ENCODE peak calls at places on chromosomes 3 and 15, in seven cellular contexts. One of them, this sample, is unnamed.
A peak's percentile ranks its signal among the peaks of the same experiment; 100 is the strongest.

GRCh38 chr3:144553301-144553700 is 581.7 kb downstream of the DIPK2A start:
- DNase-seq in HL-60: no peak
- DNase-seq in transverse colon: no peak
- DNase-seq in GM12891: no peak
- DNase-seq in breast epithelium: no peak
- DNase-seq in vagina: no peak
- DNase-seq in prostate gland: no peak
- DNase-seq in this sample: no peak

GRCh38 chr15:98505611-98506031 is 142.7 kb upstream of the IGF1R start:
- DNase-seq in HL-60: peak; percentile 58
- DNase-seq in transverse colon: no peak
- DNase-seq in GM12891: no peak
- DNase-seq in breast epithelium: no peak
- DNase-seq in vagina: no peak
- DNase-seq in prostate gland: peak; percentile 50
- DNase-seq in this sample: no peak

GRCh38 chr15:61138151-61138550 is 91.0 kb downstream of the RORA start:
- DNase-seq in HL-60: no peak
- DNase-seq in transverse colon: no peak
- DNase-seq in GM12891: no peak
- DNase-seq in breast epithelium: no peak
- DNase-seq in vagina: no peak
- DNase-seq in prostate gland: no peak
- DNase-seq in this sample: no peak

GRCh38 chr15:29822685-29823459 is 604 bp upstream of the TJP1 start:
- DNase-seq in HL-60: no peak
- DNase-seq in transverse colon: peak; percentile 72
- DNase-seq in GM12891: no peak
- DNase-seq in breast epithelium: peak; percentile 71
- DNase-seq in vagina: no peak
- DNase-seq in prostate gland: peak; percentile 57
- DNase-seq in this sample: peak; percentile 87

GRCh38 chr3:194212021-194212868 is 76.3 kb downstream of the HES1 start:
- DNase-seq in HL-60: no peak
- DNase-seq in transverse colon: no peak
- DNase-seq in GM12891: no peak
- DNase-seq in breast epithelium: no peak
- DNase-seq in vagina: no peak
- DNase-seq in prostate gland: no peak
- DNase-seq in this sample: peak; percentile 74

GRCh38 chr3:141632779-141633374 is 105.2 kb upstream of the RNF7 start:
- DNase-seq in HL-60: no peak
- DNase-seq in transverse colon: no peak
- DNase-seq in GM12891: no peak
- DNase-seq in breast epithelium: no peak
- DNase-seq in vagina: no peak
- DNase-seq in prostate gland: no peak
- DNase-seq in this sample: no peak

GRCh38 chr3:10356461-10356897 is 35.6 kb upstream of the SEC13 start:
- DNase-seq in HL-60: no peak
- DNase-seq in transverse colon: no peak
- DNase-seq in GM12891: no peak
- DNase-seq in breast epithelium: no peak
- DNase-seq in vagina: no peak
- DNase-seq in prostate gland: no peak
- DNase-seq in this sample: no peak

GRCh38 chr3:48852151-48852550 is 4.5 kb upstream of the PRKAR2A start:
- DNase-seq in HL-60: peak; percentile 51
- DNase-seq in transverse colon: no peak
- DNase-seq in GM12891: no peak
- DNase-seq in breast epithelium: peak; percentile 17
- DNase-seq in vagina: no peak
- DNase-seq in prostate gland: no peak
- DNase-seq in this sample: no peak

GRCh38 chr3:45914362-45915077 is 28.2 kb downstream of the CCR9 start:
- DNase-seq in HL-60: no peak
- DNase-seq in transverse colon: no peak
- DNase-seq in GM12891: no peak
- DNase-seq in breast epithelium: no peak
- DNase-seq in vagina: no peak
- DNase-seq in prostate gland: no peak
- DNase-seq in this sample: no peak

GRCh38 chr3:24017305-24017704 is 72.2 kb downstream of the NR1D2 start:
- DNase-seq in HL-60: no peak
- DNase-seq in transverse colon: no peak
- DNase-seq in GM12891: no peak
- DNase-seq in breast epithelium: no peak
- DNase-seq in vagina: no peak
- DNase-seq in prostate gland: no peak
- DNase-seq in this sample: no peak

GRCh38 chr3:18747383-18747782 is 322.2 kb upstream of the SATB1 start:
- DNase-seq in HL-60: peak; percentile 60
- DNase-seq in transverse colon: peak; percentile 34
- DNase-seq in GM12891: no peak
- DNase-seq in breast epithelium: no peak
- DNase-seq in vagina: no peak
- DNase-seq in prostate gland: no peak
- DNase-seq in this sample: no peak

GRCh38 chr15:37135225-37135624 is 34.9 kb upstream of the MEIS2 start:
- DNase-seq in HL-60: no peak
- DNase-seq in transverse colon: no peak
- DNase-seq in GM12891: no peak
- DNase-seq in breast epithelium: no peak
- DNase-seq in vagina: no peak
- DNase-seq in prostate gland: no peak
- DNase-seq in this sample: peak; percentile 36

GRCh38 chr3:152270145-152270870 is 1.6 kb downstream of the MBNL1 start:
- DNase-seq in HL-60: no peak
- DNase-seq in transverse colon: no peak
- DNase-seq in GM12891: no peak
- DNase-seq in breast epithelium: no peak
- DNase-seq in vagina: no peak
- DNase-seq in prostate gland: peak; percentile 31
- DNase-seq in this sample: peak; percentile 51

GRCh38 chr3:136831461-136831860 is 12.5 kb downstream of the SLC35G2 start:
- DNase-seq in HL-60: no peak
- DNase-seq in transverse colon: no peak
- DNase-seq in GM12891: no peak
- DNase-seq in breast epithelium: no peak
- DNase-seq in vagina: no peak
- DNase-seq in prostate gland: no peak
- DNase-seq in this sample: no peak

GRCh38 chr3:66338927-66339326 is 118.1 kb downstream of the SLC25A26 start:
- DNase-seq in HL-60: no peak
- DNase-seq in transverse colon: no peak
- DNase-seq in GM12891: no peak
- DNase-seq in breast epithelium: no peak
- DNase-seq in vagina: no peak
- DNase-seq in prostate gland: no peak
- DNase-seq in this sample: peak; percentile 66

GRCh38 chr3:54870423-54870822 is 57.4 kb downstream of the LRTM1 start:
- DNase-seq in HL-60: no peak
- DNase-seq in transverse colon: no peak
- DNase-seq in GM12891: no peak
- DNase-seq in breast epithelium: no peak
- DNase-seq in vagina: no peak
- DNase-seq in prostate gland: peak; percentile 19
- DNase-seq in this sample: no peak

GRCh38 chr3:25038907-25039306 is 389.2 kb upstream of the RARB start:
- DNase-seq in HL-60: no peak
- DNase-seq in transverse colon: no peak
- DNase-seq in GM12891: no peak
- DNase-seq in breast epithelium: no peak
- DNase-seq in vagina: no peak
- DNase-seq in prostate gland: no peak
- DNase-seq in this sample: no peak

GRCh38 chr3:12506201-12506600 is 21.9 kb downstream of the TSEN2 start:
- DNase-seq in HL-60: no peak
- DNase-seq in transverse colon: no peak
- DNase-seq in GM12891: no peak
- DNase-seq in breast epithelium: no peak
- DNase-seq in vagina: no peak
- DNase-seq in prostate gland: no peak
- DNase-seq in this sample: no peak

GRCh38 chr3:12508316-12508715 is 24.0 kb downstream of the TSEN2 start:
- DNase-seq in HL-60: no peak
- DNase-seq in transverse colon: peak; percentile 20
- DNase-seq in GM12891: no peak
- DNase-seq in breast epithelium: no peak
- DNase-seq in vagina: no peak
- DNase-seq in prostate gland: no peak
- DNase-seq in this sample: peak; percentile 76

GRCh38 chr3:12503126-12503952 is 19.1 kb downstream of the TSEN2 start:
- DNase-seq in HL-60: peak; percentile 73
- DNase-seq in transverse colon: no peak
- DNase-seq in GM12891: no peak
- DNase-seq in breast epithelium: no peak
- DNase-seq in vagina: no peak
- DNase-seq in prostate gland: no peak
- DNase-seq in this sample: no peak

GRCh38 chr3:12509466-12509865 is 25.2 kb downstream of the TSEN2 start:
- DNase-seq in HL-60: no peak
- DNase-seq in transverse colon: no peak
- DNase-seq in GM12891: no peak
- DNase-seq in breast epithelium: no peak
- DNase-seq in vagina: no peak
- DNase-seq in prostate gland: no peak
- DNase-seq in this sample: no peak

GRCh38 chr3:12507871-12508281 is 23.6 kb downstream of the TSEN2 start:
- DNase-seq in HL-60: no peak
- DNase-seq in transverse colon: no peak
- DNase-seq in GM12891: no peak
- DNase-seq in breast epithelium: no peak
- DNase-seq in vagina: no peak
- DNase-seq in prostate gland: no peak
- DNase-seq in this sample: peak; percentile 39
- TF ChIP-seq POLR2AphosphoS5 in HL-60: no peak
- TF ChIP-seq POLR2AphosphoS5 in transverse colon: no peak
- TF ChIP-seq POLR2AphosphoS5 in GM12891: no peak
- TF ChIP-seq POLR2AphosphoS5 in breast epithelium: no peak
- TF ChIP-seq POLR2AphosphoS5 in vagina: peak; percentile 45
- TF ChIP-seq POLR2AphosphoS5 in prostate gland: no peak
- TF ChIP-seq POLR2AphosphoS5 in this sample: no peak

DNA sequence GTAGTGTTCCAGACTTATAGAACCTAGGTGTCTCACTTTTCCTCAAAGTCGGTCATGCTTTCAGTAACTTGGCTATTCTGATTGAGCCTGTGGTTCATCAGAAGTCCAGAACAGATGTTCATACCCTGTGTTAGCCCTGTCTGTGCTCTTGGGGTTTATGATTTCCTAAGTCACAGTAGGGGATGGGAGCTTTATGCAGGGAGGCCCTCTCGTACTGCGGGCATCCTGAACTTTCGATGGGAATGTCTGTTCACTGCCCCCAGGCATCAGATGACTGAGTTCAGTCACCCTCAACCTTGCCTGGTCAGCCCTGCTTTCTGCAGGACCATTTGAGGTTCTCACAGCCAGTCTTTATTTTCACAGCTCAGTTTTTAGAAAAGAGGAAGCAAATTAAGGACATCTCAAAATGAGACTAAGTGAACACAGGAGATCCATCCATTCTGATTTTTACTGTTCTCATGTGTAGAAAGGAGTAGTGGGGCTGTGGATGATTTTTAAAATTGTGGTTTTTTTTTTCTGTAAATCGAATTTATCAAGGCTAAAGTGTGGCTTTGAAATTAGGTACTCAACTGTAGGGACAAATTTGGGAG is 71.3 kb downstream of the CMTM8 start:
- DNase-seq in HL-60: no peak
- DNase-seq in transverse colon: no peak
- DNase-seq in GM12891: no peak
- DNase-seq in breast epithelium: no peak
- DNase-seq in vagina: no peak
- DNase-seq in prostate gland: no peak
- DNase-seq in this sample: no peak
- TF ChIP-seq POLR2AphosphoS5 in HL-60: no peak
- TF ChIP-seq POLR2AphosphoS5 in transverse colon: no peak
- TF ChIP-seq POLR2AphosphoS5 in GM12891: no peak
- TF ChIP-seq POLR2AphosphoS5 in breast epithelium: no peak
- TF ChIP-seq POLR2AphosphoS5 in vagina: no peak
- TF ChIP-seq POLR2AphosphoS5 in prostate gland: no peak
- TF ChIP-seq POLR2AphosphoS5 in this sample: no peak

GRCh38 chr15:26318689-26319088 is 454.2 kb downstream of the GABRB3 start:
- DNase-seq in HL-60: no peak
- DNase-seq in transverse colon: no peak
- DNase-seq in GM12891: no peak
- DNase-seq in breast epithelium: no peak
- DNase-seq in vagina: no peak
- DNase-seq in prostate gland: no peak
- DNase-seq in this sample: no peak
- TF ChIP-seq POLR2AphosphoS5 in HL-60: no peak
- TF ChIP-seq POLR2AphosphoS5 in transverse colon: no peak
- TF ChIP-seq POLR2AphosphoS5 in GM12891: no peak
- TF ChIP-seq POLR2AphosphoS5 in breast epithelium: no peak
- TF ChIP-seq POLR2AphosphoS5 in vagina: no peak
- TF ChIP-seq POLR2AphosphoS5 in prostate gland: no peak
- TF ChIP-seq POLR2AphosphoS5 in this sample: no peak

GRCh38 chr3:165549037-165549436 is 288.2 kb downstream of the BCHE start:
- DNase-seq in HL-60: no peak
- DNase-seq in transverse colon: no peak
- DNase-seq in GM12891: no peak
- DNase-seq in breast epithelium: no peak
- DNase-seq in vagina: no peak
- DNase-seq in prostate gland: no peak
- DNase-seq in this sample: no peak
- TF ChIP-seq POLR2AphosphoS5 in HL-60: no peak
- TF ChIP-seq POLR2AphosphoS5 in transverse colon: no peak
- TF ChIP-seq POLR2AphosphoS5 in GM12891: no peak
- TF ChIP-seq POLR2AphosphoS5 in breast epithelium: no peak
- TF ChIP-seq POLR2AphosphoS5 in vagina: no peak
- TF ChIP-seq POLR2AphosphoS5 in prostate gland: no peak
- TF ChIP-seq POLR2AphosphoS5 in this sample: no peak

DNA sequence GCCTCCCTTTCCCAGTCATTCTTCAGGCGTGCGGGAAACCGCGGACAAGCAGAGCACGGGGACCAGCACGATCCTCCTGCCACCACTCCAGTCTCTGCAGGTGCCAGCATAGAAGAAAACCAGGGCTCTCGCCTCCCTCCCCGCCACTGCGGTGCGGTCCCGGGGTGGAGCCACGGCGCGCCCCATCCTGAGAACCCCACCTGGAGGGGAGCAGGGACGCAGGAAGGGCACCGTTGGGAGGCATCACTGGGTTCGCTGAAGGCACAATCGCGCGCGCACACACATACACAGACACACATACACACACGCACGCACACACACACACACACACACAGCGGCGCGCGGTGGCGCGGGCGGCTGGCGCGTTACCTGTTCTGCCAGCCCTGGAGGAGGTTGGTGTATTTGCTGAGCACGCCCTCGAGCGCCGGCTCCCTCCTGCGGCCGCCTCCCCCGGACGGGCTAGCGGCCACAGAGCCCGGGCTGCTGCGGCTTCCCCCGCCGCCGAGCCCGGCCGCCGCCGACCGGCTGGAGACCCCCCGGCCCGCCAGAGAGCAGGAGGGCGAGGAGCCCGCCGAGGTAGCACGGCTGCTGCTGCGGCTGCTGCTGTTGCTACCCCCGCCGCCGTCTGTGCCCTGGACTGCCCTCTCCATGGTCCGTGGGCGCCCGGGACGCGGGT is 394 bp downstream of the OSBPL10 start:
- DNase-seq in HL-60: peak; percentile 28
- DNase-seq in transverse colon: peak; percentile 81
- DNase-seq in GM12891: peak; percentile 30
- DNase-seq in breast epithelium: peak; percentile 69
- DNase-seq in vagina: no peak
- DNase-seq in prostate gland: peak; percentile 78
- DNase-seq in this sample: peak; percentile 69
- TF ChIP-seq POLR2AphosphoS5 in HL-60: no peak
- TF ChIP-seq POLR2AphosphoS5 in transverse colon: peak; percentile 23
- TF ChIP-seq POLR2AphosphoS5 in GM12891: no peak
- TF ChIP-seq POLR2AphosphoS5 in breast epithelium: peak; percentile 40
- TF ChIP-seq POLR2AphosphoS5 in vagina: peak; percentile 47
- TF ChIP-seq POLR2AphosphoS5 in prostate gland: no peak
- TF ChIP-seq POLR2AphosphoS5 in this sample: no peak

This sample was measured in endothelial cell of umbilical vein.